ENCODE peak calls at places on chromosomes 2 and 18, in five cellular contexts. U, V, H, R and C are unnamed samples.

GRCh38 chr2:55947759-55948158 is 24.2 kb upstream of the EFEMP1 start:
- DNase-seq in U (no peak), V (no peak), H (no peak), R (no peak), C (no peak)

GRCh38 chr2:221025397-221025796 is 546.7 kb downstream of the EPHA4 start:
- DNase-seq in U (no peak), V (no peak), H (no peak), R (no peak), C (no peak)

GRCh38 chr2:106904242-106904641 is 18.3 kb upstream of the ST6GAL2 start:
- DNase-seq in U (no peak), V (no peak), H (no peak), R (no peak), C (no peak)

GRCh38 chr2:27058210-27058609 is 6.7 kb downstream of the AGBL5 start:
- DNase-seq in U (no peak), V (no peak), H (no peak), R (no peak), C (no peak)

GRCh38 chr2:99825630-99826029 is 316.8 kb downstream of the AFF3 start:
- DNase-seq in U (no peak), V (no peak), H (no peak), R (no peak), C (no peak)

GRCh38 chr2:7010376-7010775 is 93.2 kb downstream of the RNF144A start:
- DNase-seq in U (no peak), V (peak; percentile 44), H (no peak), R (peak; percentile 81), C (peak; percentile 56)

GRCh38 chr18:23235860-23236259 is 100.6 kb downstream of the CABLES1 start:
- DNase-seq in U (no peak), V (no peak), H (no peak), R (no peak), C (no peak)

GRCh38 chr2:241752689-241753276 is 18.4 kb downstream of the D2HGDH start:
- DNase-seq in U (no peak), V (no peak), H (no peak), R (no peak), C (no peak)

GRCh38 chr18:13372405-13372995 is 153.9 kb downstream of the LDLRAD4 start:
- DNase-seq in U (no peak), V (no peak), H (no peak), R (no peak), C (no peak)

GRCh38 chr2:85744055-85744454 is 9.7 kb upstream of the ATOH8 start:
- DNase-seq in U (no peak), V (no peak), H (no peak), R (no peak), C (no peak)

GRCh38 chr2:85746313-85747004 is 7.3 kb upstream of the ATOH8 start:
- DNase-seq in U (no peak), V (no peak), H (no peak), R (no peak), C (no peak)

GRCh38 chr2:85745619-85746018 is 8.2 kb upstream of the ATOH8 start:
- DNase-seq in U (no peak), V (no peak), H (no peak), R (no peak), C (no peak)

GRCh38 chr2:85743304-85743978 is 10.3 kb upstream of the ATOH8 start:
- DNase-seq in U (no peak), V (peak; percentile 61), H (no peak), R (peak; percentile 78), C (peak; percentile 58)

GRCh38 chr2:85744771-85745601 is 8.8 kb upstream of the ATOH8 start:
- DNase-seq in U (no peak), V (peak; percentile 58), H (no peak), R (peak; percentile 94), C (peak; percentile 92)
- H3K4me3 ChIP-seq in U (no peak overlapping the region), V (no peak overlapping the region), H (no peak overlapping the region), R (peak overlapping the region; percentile 13), C (peak overlapping the region; percentile 43)

GRCh38 chr2:118320640-118321039 is 232.4 kb downstream of the INSIG2 start:
- DNase-seq in U (no peak), V (no peak), H (no peak), R (no peak), C (no peak)

GRCh38 chr2:118319271-118319684 is 231.0 kb downstream of the INSIG2 start:
- DNase-seq in U (no peak), V (no peak), H (no peak), R (no peak), C (no peak)

GRCh38 chr2:118322381-118322780 is 234.1 kb downstream of the INSIG2 start:
- DNase-seq in U (no peak), V (no peak), H (no peak), R (no peak), C (no peak)

GRCh38 chr2:118325556-118325955 is 237.3 kb downstream of the INSIG2 start:
- DNase-seq in U (no peak), V (no peak), H (no peak), R (no peak), C (no peak)

GRCh38 chr2:118321436-118322100 is 233.3 kb downstream of the INSIG2 start:
- DNase-seq in U (no peak), V (peak; percentile 19), H (no peak), R (no peak), C (no peak)
- TF ChIP-seq CTCF in U (no peak), V (no peak), H (no peak), R (no peak), C (no peak)

DNA sequence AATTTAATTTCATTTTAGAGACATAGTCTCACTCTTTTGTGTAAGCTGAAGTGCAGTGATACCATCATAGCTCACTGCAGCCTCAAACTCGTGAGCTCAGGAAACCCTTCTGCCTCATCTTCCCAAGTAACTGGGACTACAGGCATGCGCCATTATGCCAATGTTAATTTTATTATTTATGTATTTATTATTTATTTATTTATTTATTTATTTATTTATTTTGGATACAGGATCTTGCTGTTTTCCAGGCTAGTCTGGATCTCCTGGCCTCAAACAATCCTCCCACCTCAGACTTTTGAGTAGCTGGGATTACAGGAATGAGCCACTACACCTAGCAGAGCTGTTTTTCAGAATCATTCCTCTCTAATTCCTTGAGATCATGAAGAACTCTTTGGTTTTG is 99.9 kb downstream of the ASXL3 start:
- DNase-seq in U (no peak), V (no peak), H (no peak), R (no peak), C (no peak)
- H3K4me3 ChIP-seq in U (no peak overlapping the region), V (no peak overlapping the region), H (no peak overlapping the region), R (no peak overlapping the region), C (no peak overlapping the region)

GRCh38 chr18:74416124-74416523 is 41.0 kb downstream of the DIPK1C start:
- DNase-seq in U (no peak), V (no peak), H (no peak), R (no peak), C (no peak)
- TF ChIP-seq CTCF in U (no peak), V (no peak), H (no peak), R (no peak), C (no peak)

GRCh38 chr2:60297296-60298010 is 256.0 kb downstream of the BCL11A start:
- DNase-seq in U (no peak), V (peak; percentile 41), H (no peak), R (no peak), C (no peak)
- H3K4me3 ChIP-seq in U (no peak overlapping the region), V (no peak overlapping the region), H (no peak overlapping the region), R (no peak overlapping the region), C (no peak overlapping the region)

DNA sequence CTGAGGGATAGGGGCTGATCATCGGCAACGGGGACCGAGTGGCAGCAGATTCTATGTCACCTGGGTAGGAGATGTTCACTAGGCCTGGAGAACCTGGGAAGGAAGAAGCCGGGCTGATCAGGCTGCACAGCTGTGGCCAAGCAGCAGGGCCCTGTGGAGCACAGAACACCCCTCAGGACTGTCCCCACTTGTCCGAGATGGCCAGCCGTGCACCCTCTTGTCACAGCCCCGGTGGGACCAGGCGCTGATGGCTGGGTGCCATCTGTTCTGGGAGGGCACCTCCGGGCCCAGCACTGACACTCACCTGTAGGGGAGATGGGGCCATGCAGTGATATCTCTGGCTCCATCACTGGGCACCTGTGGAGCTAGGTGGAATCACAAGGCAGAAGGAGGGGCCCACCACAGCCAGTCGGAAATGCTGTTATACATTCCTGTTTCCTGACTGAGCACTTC is 217.9 kb upstream of the RAB6C start:
- DNase-seq in U (no peak), V (no peak), H (no peak), R (no peak), C (no peak)
- TF ChIP-seq CTCF in U (no peak), V (no peak), H (no peak), R (no peak), C (no peak)

GRCh38 chr2:19261061-19261460 is 97.4 kb downstream of the OSR1 start:
- DNase-seq in U (no peak), V (no peak), H (no peak), R (no peak), C (no peak)
- H3K4me3 ChIP-seq in U (no peak overlapping the region), V (no peak overlapping the region), H (no peak overlapping the region), R (no peak overlapping the region), C (no peak overlapping the region)

GRCh38 chr18:31553800-31554199 is 37.9 kb upstream of the TTR start:
- DNase-seq in U (no peak), V (no peak), H (no peak), R (no peak), C (no peak)
- TF ChIP-seq CTCF in U (no peak), V (no peak), H (no peak), R (peak; percentile 14), C (no peak)